ENCODE peak calls at places on chromosomes 13 and 19, in five cellular contexts. One of them, this sample, is unnamed.

GRCh38 chr13:69108486-69108885 is 999.1 kb upstream of the ATXN8OS start:
- DNase-seq in endothelial cell of umbilical vein: no peak
- DNase-seq in ascending aorta: no peak
- DNase-seq in uterus: no peak
- DNase-seq in cardiac muscle cell: no peak
- DNase-seq in this sample: no peak

GRCh38 chr13:38166121-38166520 is 183.5 kb upstream of the UFM1 start:
- DNase-seq in endothelial cell of umbilical vein: no peak
- DNase-seq in ascending aorta: no peak
- DNase-seq in uterus: no peak
- DNase-seq in cardiac muscle cell: no peak
- DNase-seq in this sample: peak

GRCh38 chr13:26498524-26499208 is 58.8 kb upstream of the WASF3 start:
- DNase-seq in endothelial cell of umbilical vein: peak
- DNase-seq in ascending aorta: no peak
- DNase-seq in uterus: no peak
- DNase-seq in cardiac muscle cell: no peak
- DNase-seq in this sample: peak

GRCh38 chr19:10166046-10166445 is 28.7 kb downstream of the DNMT1 start:
- DNase-seq in endothelial cell of umbilical vein: no peak
- DNase-seq in ascending aorta: no peak
- DNase-seq in uterus: no peak
- DNase-seq in cardiac muscle cell: no peak
- DNase-seq in this sample: no peak

GRCh38 chr13:66296328-66296727 is 933.8 kb downstream of the PCDH9 start:
- DNase-seq in endothelial cell of umbilical vein: no peak
- DNase-seq in ascending aorta: no peak
- DNase-seq in uterus: no peak
- DNase-seq in cardiac muscle cell: no peak
- DNase-seq in this sample: no peak

GRCh38 chr19:38699027-38699346 is 45.3 kb downstream of the CAPN12 start:
- DNase-seq in endothelial cell of umbilical vein: no peak
- DNase-seq in ascending aorta: no peak
- DNase-seq in uterus: no peak
- DNase-seq in cardiac muscle cell: no peak
- DNase-seq in this sample: no peak

GRCh38 chr13:91185294-91185863 is 162.1 kb upstream of the MIR17HG start:
- DNase-seq in endothelial cell of umbilical vein: peak
- DNase-seq in ascending aorta: no peak
- DNase-seq in uterus: no peak
- DNase-seq in cardiac muscle cell: peak
- DNase-seq in this sample: peak

GRCh38 chr19:29378126-29378525 is 147.7 kb upstream of the VSTM2B start:
- DNase-seq in endothelial cell of umbilical vein: no peak
- DNase-seq in ascending aorta: peak
- DNase-seq in uterus: no peak
- DNase-seq in cardiac muscle cell: no peak
- DNase-seq in this sample: no peak

GRCh38 chr19:50817941-50818858 is 5.4 kb downstream of the KLK1 start:
- DNase-seq in endothelial cell of umbilical vein: peak
- DNase-seq in ascending aorta: no peak
- DNase-seq in uterus: no peak
- DNase-seq in cardiac muscle cell: peak
- DNase-seq in this sample: no peak

GRCh38 chr19:29945433-29945832 is 3.4 kb downstream of the URI1 start:
- DNase-seq in endothelial cell of umbilical vein: no peak
- DNase-seq in ascending aorta: no peak
- DNase-seq in uterus: no peak
- DNase-seq in cardiac muscle cell: no peak
- DNase-seq in this sample: no peak

GRCh38 chr19:38974599-38975213 is 836 bp downstream of the FBXO17 start:
- DNase-seq in endothelial cell of umbilical vein: peak
- DNase-seq in ascending aorta: no peak
- DNase-seq in uterus: no peak
- DNase-seq in cardiac muscle cell: no peak
- DNase-seq in this sample: no peak

GRCh38 chr13:24081388-24081787 is 79.1 kb upstream of the SPATA13 start:
- DNase-seq in endothelial cell of umbilical vein: no peak
- DNase-seq in ascending aorta: no peak
- DNase-seq in uterus: no peak
- DNase-seq in cardiac muscle cell: no peak
- DNase-seq in this sample: no peak

GRCh38 chr19:897442-898039 is 4.3 kb downstream of the RNU6-9 start:
- DNase-seq in endothelial cell of umbilical vein: no peak
- DNase-seq in ascending aorta: no peak
- DNase-seq in uterus: no peak
- DNase-seq in cardiac muscle cell: no peak
- DNase-seq in this sample: no peak

GRCh38 chr19:34712606-34713261 is 21.3 kb upstream of the ZNF181 start:
- DNase-seq in endothelial cell of umbilical vein: peak
- DNase-seq in ascending aorta: peak
- DNase-seq in uterus: peak
- DNase-seq in cardiac muscle cell: peak
- DNase-seq in this sample: peak

GRCh38 chr13:41651413-41652068 is 194.2 kb downstream of the RGCC start:
- DNase-seq in endothelial cell of umbilical vein: no peak
- DNase-seq in ascending aorta: no peak
- DNase-seq in uterus: no peak
- DNase-seq in cardiac muscle cell: no peak
- DNase-seq in this sample: no peak

GRCh38 chr13:45885194-45885593 is 33.6 kb upstream of the SIAH3 start:
- DNase-seq in endothelial cell of umbilical vein: no peak
- DNase-seq in ascending aorta: no peak
- DNase-seq in uterus: no peak
- DNase-seq in cardiac muscle cell: peak
- DNase-seq in this sample: no peak

GRCh38 chr19:43534811-43535761 is 2.1 kb downstream of the ZNF575 start:
- DNase-seq in endothelial cell of umbilical vein: peak
- DNase-seq in ascending aorta: peak
- DNase-seq in uterus: peak
- DNase-seq in cardiac muscle cell: peak
- DNase-seq in this sample: no peak

GRCh38 chr13:98657506-98658085 is 80.7 kb upstream of the STK24 start:
- DNase-seq in endothelial cell of umbilical vein: no peak
- DNase-seq in ascending aorta: no peak
- DNase-seq in uterus: no peak
- DNase-seq in cardiac muscle cell: no peak
- DNase-seq in this sample: no peak

GRCh38 chr13:33721719-33722118 is 96.2 kb upstream of the RFC3 start:
- DNase-seq in endothelial cell of umbilical vein: peak
- DNase-seq in ascending aorta: no peak
- DNase-seq in uterus: no peak
- DNase-seq in cardiac muscle cell: peak
- DNase-seq in this sample: peak

GRCh38 chr13:114313061-114313860 is 1.0 kb upstream of the CHAMP1 start:
- DNase-seq in endothelial cell of umbilical vein: peak
- DNase-seq in ascending aorta: no peak
- DNase-seq in uterus: no peak
- DNase-seq in cardiac muscle cell: no peak
- DNase-seq in this sample: no peak

GRCh38 chr13:114043421-114044053 is 69.7 kb upstream of the C13orf46 start:
- DNase-seq in endothelial cell of umbilical vein: no peak
- DNase-seq in ascending aorta: peak
- DNase-seq in uterus: peak
- DNase-seq in cardiac muscle cell: no peak
- DNase-seq in this sample: peak

GRCh38 chr13:33676700-33677048 is 141.3 kb upstream of the RFC3 start:
- DNase-seq in endothelial cell of umbilical vein: peak
- DNase-seq in ascending aorta: peak
- DNase-seq in uterus: peak
- DNase-seq in cardiac muscle cell: peak
- DNase-seq in this sample: peak

GRCh38 chr13:95643471-95643813 is 1.1 kb downstream of the DZIP1 start:
- DNase-seq in endothelial cell of umbilical vein: no peak
- DNase-seq in ascending aorta: no peak
- DNase-seq in uterus: peak
- DNase-seq in cardiac muscle cell: peak
- DNase-seq in this sample: peak

GRCh38 chr13:22927008-22927393 is 253.8 kb upstream of the SGCG start:
- DNase-seq in endothelial cell of umbilical vein: no peak
- DNase-seq in ascending aorta: no peak
- DNase-seq in uterus: no peak
- DNase-seq in cardiac muscle cell: no peak
- DNase-seq in this sample: no peak

GRCh38 chr19:980133-980998 is 3.8 kb upstream of the WDR18 start:
- DNase-seq in endothelial cell of umbilical vein: no peak
- DNase-seq in ascending aorta: no peak
- DNase-seq in uterus: no peak
- DNase-seq in cardiac muscle cell: peak
- DNase-seq in this sample: no peak

GRCh38 chr19:43895727-43896126 is 39.4 kb downstream of the ZNF45 start:
- DNase-seq in endothelial cell of umbilical vein: no peak
- DNase-seq in ascending aorta: no peak
- DNase-seq in uterus: no peak
- DNase-seq in cardiac muscle cell: no peak
- DNase-seq in this sample: no peak

DNA sequence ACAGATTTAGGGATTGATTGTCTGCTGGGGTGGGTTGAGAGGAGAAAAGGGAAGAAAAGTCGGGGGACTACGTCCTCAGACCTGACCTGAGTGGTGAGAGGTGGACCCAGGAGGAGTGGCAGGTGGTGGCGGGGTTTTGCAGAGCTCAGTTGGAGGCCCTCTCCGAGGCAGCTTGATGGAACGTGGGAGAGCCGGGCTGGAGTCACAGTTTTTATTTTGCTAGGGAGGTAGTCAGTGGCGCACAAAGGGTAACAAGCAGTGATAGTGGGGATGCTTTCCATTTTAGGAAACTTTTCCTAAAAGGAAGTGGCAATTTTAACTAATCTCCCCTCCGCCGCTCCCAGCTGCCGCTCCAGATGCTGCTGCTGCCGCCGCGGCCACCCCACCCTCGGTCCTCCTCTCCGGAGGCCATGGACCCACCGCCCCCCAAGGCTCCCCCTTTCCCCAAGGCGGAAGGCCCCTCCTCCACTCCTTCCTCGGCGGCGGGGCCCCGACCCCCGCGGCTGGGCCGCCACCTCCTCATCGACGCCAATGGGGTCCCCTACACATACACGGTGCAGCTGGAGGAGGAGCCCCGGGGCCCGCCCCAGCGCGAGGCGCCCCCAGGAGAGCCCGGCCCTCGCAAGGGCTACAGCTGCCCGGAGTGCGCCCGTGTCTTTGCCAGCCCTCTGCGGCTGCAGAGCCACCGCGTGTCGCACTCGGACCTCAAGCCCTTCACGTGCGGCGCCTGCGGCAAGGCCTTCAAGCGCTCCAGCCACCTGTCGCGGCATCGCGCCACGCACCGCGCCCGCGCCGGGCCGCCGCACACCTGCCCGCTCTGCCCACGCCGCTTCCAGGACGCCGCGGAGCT is 1.1 kb upstream of the ZNF581 start:
- DNase-seq in endothelial cell of umbilical vein: no peak
- DNase-seq in ascending aorta: no peak
- DNase-seq in uterus: no peak
- DNase-seq in cardiac muscle cell: peak
- DNase-seq in this sample: no peak
- H3K27ac ChIP-seq in endothelial cell of umbilical vein: no peak
- H3K27ac ChIP-seq in ascending aorta: peak
- H3K27ac ChIP-seq in uterus: peak
- H3K27ac ChIP-seq in cardiac muscle cell: peak
- H3K27ac ChIP-seq in this sample: no peak

GRCh38 chr19:46913852-46914430 is 53.1 kb downstream of the ARHGAP35 start:
- DNase-seq in endothelial cell of umbilical vein: peak
- DNase-seq in ascending aorta: no peak
- DNase-seq in uterus: no peak
- DNase-seq in cardiac muscle cell: no peak
- DNase-seq in this sample: peak

GRCh38 chr19:46916971-46917370 is 56.2 kb downstream of the ARHGAP35 start:
- DNase-seq in endothelial cell of umbilical vein: no peak
- DNase-seq in ascending aorta: no peak
- DNase-seq in uterus: no peak
- DNase-seq in cardiac muscle cell: no peak
- DNase-seq in this sample: no peak

GRCh38 chr19:46911456-46911855 is 50.7 kb downstream of the ARHGAP35 start:
- DNase-seq in endothelial cell of umbilical vein: no peak
- DNase-seq in ascending aorta: no peak
- DNase-seq in uterus: no peak
- DNase-seq in cardiac muscle cell: no peak
- DNase-seq in this sample: no peak

GRCh38 chr19:46913198-46913851 is 52.5 kb downstream of the ARHGAP35 start:
- DNase-seq in endothelial cell of umbilical vein: peak
- DNase-seq in ascending aorta: no peak
- DNase-seq in uterus: no peak
- DNase-seq in cardiac muscle cell: peak
- DNase-seq in this sample: no peak

DNA sequence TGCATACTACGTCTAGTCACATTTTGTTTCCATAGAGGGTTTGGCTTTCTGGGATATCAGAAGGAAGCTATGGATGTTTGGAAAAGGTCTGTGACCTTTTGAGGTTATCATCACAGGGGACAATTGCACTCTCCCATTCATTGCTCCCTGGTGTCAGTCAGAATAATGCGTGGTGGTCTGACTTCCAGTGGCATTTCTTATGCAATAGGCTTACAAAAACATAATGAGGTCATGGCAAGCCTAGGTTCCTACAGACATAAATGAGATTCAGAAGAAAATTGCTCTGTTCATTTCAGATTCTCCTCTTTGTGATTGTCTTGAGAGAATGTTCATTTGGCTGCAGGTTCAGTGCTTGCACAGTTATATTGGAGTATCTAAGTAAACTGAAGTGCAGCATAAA is 54.6 kb downstream of the ARHGAP35 start:
- DNase-seq in endothelial cell of umbilical vein: no peak
- DNase-seq in ascending aorta: no peak
- DNase-seq in uterus: no peak
- DNase-seq in cardiac muscle cell: no peak
- DNase-seq in this sample: no peak
- H3K27ac ChIP-seq in endothelial cell of umbilical vein: no peak
- H3K27ac ChIP-seq in ascending aorta: no peak
- H3K27ac ChIP-seq in uterus: no peak
- H3K27ac ChIP-seq in cardiac muscle cell: peak
- H3K27ac ChIP-seq in this sample: no peak

GRCh38 chr13:106138620-106139019 is 396.8 kb downstream of the EFNB2 start:
- DNase-seq in endothelial cell of umbilical vein: no peak
- DNase-seq in ascending aorta: no peak
- DNase-seq in uterus: no peak
- DNase-seq in cardiac muscle cell: no peak
- DNase-seq in this sample: no peak

GRCh38 chr13:106139407-106139806 is 396.1 kb downstream of the EFNB2 start:
- DNase-seq in endothelial cell of umbilical vein: peak
- DNase-seq in ascending aorta: no peak
- DNase-seq in uterus: no peak
- DNase-seq in cardiac muscle cell: no peak
- DNase-seq in this sample: no peak

GRCh38 chr13:106143392-106143791 is 392.1 kb downstream of the EFNB2 start:
- DNase-seq in endothelial cell of umbilical vein: no peak
- DNase-seq in ascending aorta: no peak
- DNase-seq in uterus: no peak
- DNase-seq in cardiac muscle cell: no peak
- DNase-seq in this sample: peak

GRCh38 chr13:106140476-106140875 is 395.0 kb downstream of the EFNB2 start:
- DNase-seq in endothelial cell of umbilical vein: no peak
- DNase-seq in ascending aorta: no peak
- DNase-seq in uterus: no peak
- DNase-seq in cardiac muscle cell: no peak
- DNase-seq in this sample: no peak

GRCh38 chr13:106139942-106140341 is 395.5 kb downstream of the EFNB2 start:
- DNase-seq in endothelial cell of umbilical vein: no peak
- DNase-seq in ascending aorta: no peak
- DNase-seq in uterus: no peak
- DNase-seq in cardiac muscle cell: no peak
- DNase-seq in this sample: no peak
- H3K27ac ChIP-seq in endothelial cell of umbilical vein: no peak
- H3K27ac ChIP-seq in ascending aorta: no peak
- H3K27ac ChIP-seq in uterus: no peak
- H3K27ac ChIP-seq in cardiac muscle cell: no peak
- H3K27ac ChIP-seq in this sample: no peak

GRCh38 chr19:36916991-36917390 is 859 bp downstream of the ZNF568 start:
- DNase-seq in endothelial cell of umbilical vein: no peak
- DNase-seq in ascending aorta: no peak
- DNase-seq in uterus: no peak
- DNase-seq in cardiac muscle cell: peak
- DNase-seq in this sample: peak
- H3K27ac ChIP-seq in endothelial cell of umbilical vein: no peak
- H3K27ac ChIP-seq in ascending aorta: peak
- H3K27ac ChIP-seq in uterus: peak
- H3K27ac ChIP-seq in cardiac muscle cell: peak
- H3K27ac ChIP-seq in this sample: peak

This sample was measured in astrocyte.